ENCODE peak calls at places on chromosome 11, in five cellular contexts. One of them, this sample, is unnamed.

GRCh38 chr11:76642341-76642740 is 28.2 kb downstream of the LRRC32 start:
- DNase-seq in activated CD8-positive, alpha-beta memory T cell treated with anti-CD3 and anti-CD28 coated beads for 4 hours: no peak
- DNase-seq in H7: no peak
- DNase-seq in stimulated activated naive B cell treated with anti-CD40 and anti-IgM and Interleukin-4, amounts not matched to agents 10 μg/mL and 1 μg/mL and 100 μg/mL, for 72 hours: peak; percentile 76
- DNase-seq in stimulated activated naive CD4-positive, alpha-beta T cell: no peak
- DNase-seq in this sample: no peak

GRCh38 chr11:9639099-9639498 is 24.8 kb upstream of the SWAP70 start:
- DNase-seq in activated CD8-positive, alpha-beta memory T cell treated with anti-CD3 and anti-CD28 coated beads for 4 hours: no peak
- DNase-seq in H7: no peak
- DNase-seq in stimulated activated naive B cell treated with anti-CD40 and anti-IgM and Interleukin-4, amounts not matched to agents 10 μg/mL and 1 μg/mL and 100 μg/mL, for 72 hours: no peak
- DNase-seq in stimulated activated naive CD4-positive, alpha-beta T cell: no peak
- DNase-seq in this sample: no peak

GRCh38 chr11:62909107-62909894 is 11.9 kb downstream of the CHRM1 start:
- DNase-seq in activated CD8-positive, alpha-beta memory T cell treated with anti-CD3 and anti-CD28 coated beads for 4 hours: no peak
- DNase-seq in H7: peak; percentile 95
- DNase-seq in stimulated activated naive B cell treated with anti-CD40 and anti-IgM and Interleukin-4, amounts not matched to agents 10 μg/mL and 1 μg/mL and 100 μg/mL, for 72 hours: no peak
- DNase-seq in stimulated activated naive CD4-positive, alpha-beta T cell: no peak
- DNase-seq in this sample: no peak

GRCh38 chr11:119300198-119300964 is 16.5 kb downstream of the MCAM start:
- DNase-seq in activated CD8-positive, alpha-beta memory T cell treated with anti-CD3 and anti-CD28 coated beads for 4 hours: no peak
- DNase-seq in H7: no peak
- DNase-seq in stimulated activated naive B cell treated with anti-CD40 and anti-IgM and Interleukin-4, amounts not matched to agents 10 μg/mL and 1 μg/mL and 100 μg/mL, for 72 hours: no peak
- DNase-seq in stimulated activated naive CD4-positive, alpha-beta T cell: no peak
- DNase-seq in this sample: no peak

GRCh38 chr11:95697614-95698408 is 91.8 kb downstream of the FAM76B start:
- DNase-seq in activated CD8-positive, alpha-beta memory T cell treated with anti-CD3 and anti-CD28 coated beads for 4 hours: no peak
- DNase-seq in H7: no peak
- DNase-seq in stimulated activated naive B cell treated with anti-CD40 and anti-IgM and Interleukin-4, amounts not matched to agents 10 μg/mL and 1 μg/mL and 100 μg/mL, for 72 hours: no peak
- DNase-seq in stimulated activated naive CD4-positive, alpha-beta T cell: no peak
- DNase-seq in this sample: no peak

GRCh38 chr11:115645631-115646271 is 141.5 kb upstream of the CADM1 start:
- DNase-seq in activated CD8-positive, alpha-beta memory T cell treated with anti-CD3 and anti-CD28 coated beads for 4 hours: no peak
- DNase-seq in H7: peak; percentile 93
- DNase-seq in stimulated activated naive B cell treated with anti-CD40 and anti-IgM and Interleukin-4, amounts not matched to agents 10 μg/mL and 1 μg/mL and 100 μg/mL, for 72 hours: no peak
- DNase-seq in stimulated activated naive CD4-positive, alpha-beta T cell: no peak
- DNase-seq in this sample: no peak

GRCh38 chr11:13343067-13343466 is 65.5 kb downstream of the BMAL1 start:
- DNase-seq in activated CD8-positive, alpha-beta memory T cell treated with anti-CD3 and anti-CD28 coated beads for 4 hours: no peak
- DNase-seq in H7: no peak
- DNase-seq in stimulated activated naive B cell treated with anti-CD40 and anti-IgM and Interleukin-4, amounts not matched to agents 10 μg/mL and 1 μg/mL and 100 μg/mL, for 72 hours: no peak
- DNase-seq in stimulated activated naive CD4-positive, alpha-beta T cell: no peak
- DNase-seq in this sample: no peak

GRCh38 chr11:1223346-1224108 is 661 bp downstream of the MUC5B start:
- DNase-seq in activated CD8-positive, alpha-beta memory T cell treated with anti-CD3 and anti-CD28 coated beads for 4 hours: no peak
- DNase-seq in H7: peak; percentile 75
- DNase-seq in stimulated activated naive B cell treated with anti-CD40 and anti-IgM and Interleukin-4, amounts not matched to agents 10 μg/mL and 1 μg/mL and 100 μg/mL, for 72 hours: no peak
- DNase-seq in stimulated activated naive CD4-positive, alpha-beta T cell: no peak
- DNase-seq in this sample: no peak

GRCh38 chr11:11667056-11667455 is 45.3 kb upstream of the GALNT18 start:
- DNase-seq in activated CD8-positive, alpha-beta memory T cell treated with anti-CD3 and anti-CD28 coated beads for 4 hours: no peak
- DNase-seq in H7: no peak
- DNase-seq in stimulated activated naive B cell treated with anti-CD40 and anti-IgM and Interleukin-4, amounts not matched to agents 10 μg/mL and 1 μg/mL and 100 μg/mL, for 72 hours: no peak
- DNase-seq in stimulated activated naive CD4-positive, alpha-beta T cell: no peak
- DNase-seq in this sample: no peak

GRCh38 chr11:114060402-114061052 is 1.0 kb downstream of the ZBTB16 start:
- DNase-seq in activated CD8-positive, alpha-beta memory T cell treated with anti-CD3 and anti-CD28 coated beads for 4 hours: no peak
- DNase-seq in H7: peak; percentile 77
- DNase-seq in stimulated activated naive B cell treated with anti-CD40 and anti-IgM and Interleukin-4, amounts not matched to agents 10 μg/mL and 1 μg/mL and 100 μg/mL, for 72 hours: peak; percentile 11
- DNase-seq in stimulated activated naive CD4-positive, alpha-beta T cell: peak; percentile 18
- DNase-seq in this sample: no peak

GRCh38 chr11:14386895-14387480 is 28.0 kb upstream of the RRAS2 start:
- DNase-seq in activated CD8-positive, alpha-beta memory T cell treated with anti-CD3 and anti-CD28 coated beads for 4 hours: no peak
- DNase-seq in H7: peak; percentile 63
- DNase-seq in stimulated activated naive B cell treated with anti-CD40 and anti-IgM and Interleukin-4, amounts not matched to agents 10 μg/mL and 1 μg/mL and 100 μg/mL, for 72 hours: no peak
- DNase-seq in stimulated activated naive CD4-positive, alpha-beta T cell: no peak
- DNase-seq in this sample: no peak

GRCh38 chr11:111320728-111321568 is 22.6 kb downstream of the POU2AF3 start:
- DNase-seq in activated CD8-positive, alpha-beta memory T cell treated with anti-CD3 and anti-CD28 coated beads for 4 hours: no peak
- DNase-seq in H7: no peak
- DNase-seq in stimulated activated naive B cell treated with anti-CD40 and anti-IgM and Interleukin-4, amounts not matched to agents 10 μg/mL and 1 μg/mL and 100 μg/mL, for 72 hours: no peak
- DNase-seq in stimulated activated naive CD4-positive, alpha-beta T cell: no peak
- DNase-seq in this sample: no peak

GRCh38 chr11:43920598-43921419 is 21.6 kb upstream of the C11orf96 start:
- DNase-seq in activated CD8-positive, alpha-beta memory T cell treated with anti-CD3 and anti-CD28 coated beads for 4 hours: no peak
- DNase-seq in H7: no peak
- DNase-seq in stimulated activated naive B cell treated with anti-CD40 and anti-IgM and Interleukin-4, amounts not matched to agents 10 μg/mL and 1 μg/mL and 100 μg/mL, for 72 hours: no peak
- DNase-seq in stimulated activated naive CD4-positive, alpha-beta T cell: no peak
- DNase-seq in this sample: no peak

GRCh38 chr11:80900265-80900664 is 1459.4 kb upstream of the TENM4 start:
- DNase-seq in activated CD8-positive, alpha-beta memory T cell treated with anti-CD3 and anti-CD28 coated beads for 4 hours: no peak
- DNase-seq in H7: no peak
- DNase-seq in stimulated activated naive B cell treated with anti-CD40 and anti-IgM and Interleukin-4, amounts not matched to agents 10 μg/mL and 1 μg/mL and 100 μg/mL, for 72 hours: no peak
- DNase-seq in stimulated activated naive CD4-positive, alpha-beta T cell: no peak
- DNase-seq in this sample: no peak

This sample was measured in central memory CD8-positive, alpha-beta T cell.